ENCODE peak calls at places on chromosomes 16 and 17, in six cellular contexts. One of them, this sample, is unnamed.

GRCh38 chr17:82913304-82914043 is 73.7 kb upstream of the ZNF750 start:
- DNase-seq in GM10248: no peak
- DNase-seq in AG09309: no peak
- DNase-seq in aorta: peak; percentile 43
- DNase-seq in SHP77: no peak
- DNase-seq in EL: no peak
- DNase-seq in this sample: no peak

GRCh38 chr16:27199747-27200146 is 3.6 kb upstream of the KDM8 start:
- DNase-seq in GM10248: peak; percentile 58
- DNase-seq in AG09309: no peak
- DNase-seq in aorta: no peak
- DNase-seq in SHP77: no peak
- DNase-seq in EL: peak; percentile 30
- DNase-seq in this sample: no peak

GRCh38 chr17:68812876-68813584 is 142.2 kb downstream of the ABCA8 start:
- DNase-seq in GM10248: no peak
- DNase-seq in AG09309: no peak
- DNase-seq in aorta: no peak
- DNase-seq in SHP77: no peak
- DNase-seq in EL: no peak
- DNase-seq in this sample: no peak

GRCh38 chr16:87540072-87540976 is 47.5 kb upstream of the ZCCHC14 start:
- DNase-seq in GM10248: no peak
- DNase-seq in AG09309: no peak
- DNase-seq in aorta: peak; percentile 42
- DNase-seq in SHP77: no peak
- DNase-seq in EL: no peak
- DNase-seq in this sample: no peak

GRCh38 chr16:57992084-57992483 is 8.4 kb downstream of the ZNF319 start:
- DNase-seq in GM10248: no peak
- DNase-seq in AG09309: no peak
- DNase-seq in aorta: no peak
- DNase-seq in SHP77: no peak
- DNase-seq in EL: no peak
- DNase-seq in this sample: no peak

GRCh38 chr16:84306564-84306963 is 11.9 kb downstream of the WFDC1 start:
- DNase-seq in GM10248: no peak
- DNase-seq in AG09309: no peak
- DNase-seq in aorta: no peak
- DNase-seq in SHP77: no peak
- DNase-seq in EL: no peak
- DNase-seq in this sample: no peak

GRCh38 chr17:9022553-9023388 is 1.5 kb downstream of the NTN1 start:
- DNase-seq in GM10248: peak; percentile 40
- DNase-seq in AG09309: no peak
- DNase-seq in aorta: peak; percentile 51
- DNase-seq in SHP77: no peak
- DNase-seq in EL: peak; percentile 5
- DNase-seq in this sample: no peak

GRCh38 chr17:79191270-79191934 is 116.8 kb downstream of the ENGASE start:
- DNase-seq in GM10248: no peak
- DNase-seq in AG09309: no peak
- DNase-seq in aorta: no peak
- DNase-seq in SHP77: no peak
- DNase-seq in EL: no peak
- DNase-seq in this sample: no peak

GRCh38 chr17:63665527-63666214 is 34.3 kb downstream of the LIMD2 start:
- DNase-seq in GM10248: peak; percentile 50
- DNase-seq in AG09309: no peak
- DNase-seq in aorta: no peak
- DNase-seq in SHP77: no peak
- DNase-seq in EL: no peak
- DNase-seq in this sample: no peak

GRCh38 chr16:50591800-50592771 is 43.9 kb downstream of the NKD1 start:
- DNase-seq in GM10248: no peak
- DNase-seq in AG09309: no peak
- DNase-seq in aorta: peak; percentile 91
- DNase-seq in SHP77: peak; percentile 22
- DNase-seq in EL: no peak
- DNase-seq in this sample: no peak

GRCh38 chr17:30429155-30429554 is 48.1 kb upstream of the GOSR1 start:
- DNase-seq in GM10248: no peak
- DNase-seq in AG09309: peak; percentile 57
- DNase-seq in aorta: no peak
- DNase-seq in SHP77: no peak
- DNase-seq in EL: peak; percentile 48
- DNase-seq in this sample: no peak

GRCh38 chr17:7707446-7707845 is 2.4 kb downstream of the EFNB3 start:
- DNase-seq in GM10248: no peak
- DNase-seq in AG09309: no peak
- DNase-seq in aorta: peak; percentile 28
- DNase-seq in SHP77: no peak
- DNase-seq in EL: no peak
- DNase-seq in this sample: no peak

GRCh38 chr16:12185563-12185962 is 209.0 kb downstream of the SNX29 start:
- DNase-seq in GM10248: no peak
- DNase-seq in AG09309: no peak
- DNase-seq in aorta: no peak
- DNase-seq in SHP77: no peak
- DNase-seq in EL: no peak
- DNase-seq in this sample: no peak

GRCh38 chr17:79985951-79986391 is 49.7 kb downstream of the TBC1D16 start:
- DNase-seq in GM10248: no peak
- DNase-seq in AG09309: no peak
- DNase-seq in aorta: peak; percentile 12
- DNase-seq in SHP77: no peak
- DNase-seq in EL: no peak
- DNase-seq in this sample: no peak

GRCh38 chr16:1526608-1527555 is 6.6 kb upstream of the TMEM204 start:
- DNase-seq in GM10248: no peak
- DNase-seq in AG09309: no peak
- DNase-seq in aorta: no peak
- DNase-seq in SHP77: no peak
- DNase-seq in EL: no peak
- DNase-seq in this sample: no peak

GRCh38 chr16:54526916-54527315 is 240.3 kb upstream of the IRX3 start:
- DNase-seq in GM10248: no peak
- DNase-seq in AG09309: no peak
- DNase-seq in aorta: no peak
- DNase-seq in SHP77: no peak
- DNase-seq in EL: peak; percentile 52
- DNase-seq in this sample: no peak

GRCh38 chr17:80218391-80218790 is 1.7 kb downstream of the SGSH start:
- DNase-seq in GM10248: no peak
- DNase-seq in AG09309: no peak
- DNase-seq in aorta: no peak
- DNase-seq in SHP77: no peak
- DNase-seq in EL: no peak
- DNase-seq in this sample: no peak

GRCh38 chr16:88479795-88480760 is 27.0 kb downstream of the ZFPM1 start:
- DNase-seq in GM10248: peak; percentile 72
- DNase-seq in AG09309: no peak
- DNase-seq in aorta: no peak
- DNase-seq in SHP77: no peak
- DNase-seq in EL: no peak
- DNase-seq in this sample: no peak

GRCh38 chr16:31052131-31052530 is 18.8 kb downstream of the STX4 start:
- DNase-seq in GM10248: no peak
- DNase-seq in AG09309: peak; percentile 79
- DNase-seq in aorta: peak; percentile 61
- DNase-seq in SHP77: no peak
- DNase-seq in EL: peak; percentile 97
- DNase-seq in this sample: no peak

GRCh38 chr16:85553436-85554113 is 59.5 kb upstream of the GSE1 start:
- DNase-seq in GM10248: peak; percentile 80
- DNase-seq in AG09309: no peak
- DNase-seq in aorta: peak; percentile 80
- DNase-seq in SHP77: peak; percentile 71
- DNase-seq in EL: peak; percentile 73
- DNase-seq in this sample: no peak

GRCh38 chr16:64152010-64152767 is 969.7 kb downstream of the CDH11 start:
- DNase-seq in GM10248: no peak
- DNase-seq in AG09309: peak; percentile 53
- DNase-seq in aorta: no peak
- DNase-seq in SHP77: no peak
- DNase-seq in EL: peak; percentile 66
- DNase-seq in this sample: no peak

GRCh38 chr16:66266436-66267286 is 99.8 kb upstream of the CDH5 start:
- DNase-seq in GM10248: no peak
- DNase-seq in AG09309: no peak
- DNase-seq in aorta: peak; percentile 76
- DNase-seq in SHP77: no peak
- DNase-seq in EL: peak; percentile 60
- DNase-seq in this sample: no peak

GRCh38 chr17:4721203-4722135 is 9.8 kb upstream of the MED11 start:
- DNase-seq in GM10248: no peak
- DNase-seq in AG09309: no peak
- DNase-seq in aorta: no peak
- DNase-seq in SHP77: peak; percentile 78
- DNase-seq in EL: peak; percentile 58
- DNase-seq in this sample: no peak

GRCh38 chr17:81464586-81464985 is 48.0 kb downstream of the ACTG1 start:
- DNase-seq in GM10248: no peak
- DNase-seq in AG09309: no peak
- DNase-seq in aorta: no peak
- DNase-seq in SHP77: no peak
- DNase-seq in EL: no peak
- DNase-seq in this sample: no peak

GRCh38 chr16:79658301-79659001 is 57.9 kb upstream of the MAF start:
- DNase-seq in GM10248: no peak
- DNase-seq in AG09309: peak; percentile 55
- DNase-seq in aorta: no peak
- DNase-seq in SHP77: no peak
- DNase-seq in EL: peak; percentile 52
- DNase-seq in this sample: no peak

GRCh38 chr17:82242977-82243647 is 14.3 kb downstream of the SLC16A3 start:
- DNase-seq in GM10248: no peak
- DNase-seq in AG09309: peak; percentile 58
- DNase-seq in aorta: peak; percentile 86
- DNase-seq in SHP77: no peak
- DNase-seq in EL: peak; percentile 73
- DNase-seq in this sample: no peak

GRCh38 chr17:73293480-73293911 is 18.3 kb downstream of the CDC42EP4 start:
- DNase-seq in GM10248: no peak
- DNase-seq in AG09309: no peak
- DNase-seq in aorta: peak; percentile 72
- DNase-seq in SHP77: no peak
- DNase-seq in EL: peak; percentile 88
- DNase-seq in this sample: no peak

GRCh38 chr16:84826558-84826941 is 6.8 kb downstream of the CRISPLD2 start:
- DNase-seq in GM10248: no peak
- DNase-seq in AG09309: no peak
- DNase-seq in aorta: no peak
- DNase-seq in SHP77: no peak
- DNase-seq in EL: peak; percentile 63
- DNase-seq in this sample: no peak

GRCh38 chr17:511833-512251 is 159.2 kb upstream of the RPH3AL start:
- DNase-seq in GM10248: no peak
- DNase-seq in AG09309: no peak
- DNase-seq in aorta: no peak
- DNase-seq in SHP77: no peak
- DNase-seq in EL: peak; percentile 83
- DNase-seq in this sample: no peak

GRCh38 chr17:83178533-83179201 is 99.3 kb downstream of the METRNL start:
- DNase-seq in GM10248: no peak
- DNase-seq in AG09309: no peak
- DNase-seq in aorta: no peak
- DNase-seq in SHP77: peak; percentile 43
- DNase-seq in EL: no peak
- DNase-seq in this sample: peak; percentile 84

GRCh38 chr17:29731589-29731929 is 108.8 kb upstream of the CORO6 start:
- DNase-seq in GM10248: no peak
- DNase-seq in AG09309: no peak
- DNase-seq in aorta: no peak
- DNase-seq in SHP77: no peak
- DNase-seq in EL: no peak
- DNase-seq in this sample: peak; percentile 14

GRCh38 chr17:53496356-53496755 is 326.4 kb upstream of the KIF2B start:
- DNase-seq in GM10248: no peak
- DNase-seq in AG09309: no peak
- DNase-seq in aorta: no peak
- DNase-seq in SHP77: no peak
- DNase-seq in EL: no peak
- DNase-seq in this sample: no peak

GRCh38 chr17:5122586-5123342 is 6.9 kb downstream of the USP6 start:
- DNase-seq in GM10248: no peak
- DNase-seq in AG09309: no peak
- DNase-seq in aorta: no peak
- DNase-seq in SHP77: no peak
- DNase-seq in EL: peak; percentile 30
- DNase-seq in this sample: no peak

GRCh38 chr17:64505320-64506200 is 529 bp downstream of the DDX5 start:
- DNase-seq in GM10248: peak; percentile 84
- DNase-seq in AG09309: peak; percentile 55
- DNase-seq in aorta: peak; percentile 95
- DNase-seq in SHP77: peak; percentile 57
- DNase-seq in EL: peak; percentile 83
- DNase-seq in this sample: peak; percentile 97